ENCODE peak calls at places on chromosomes 11 and 22, in nine cellular contexts. I, Z, S, J, O, C, F, A and T are unnamed samples.

GRCh38 chr11:20163778-20164133 is 3.5 kb upstream of the DBX1 start:
- DNase-seq in F (peak; percentile 9), C (no peak), Z (no peak), J (no peak), S (no peak), I (no peak), A (no peak), O (no peak), T (no peak)

GRCh38 chr11:31821235-31821764 is 10.2 kb upstream of the PAX6 start:
- DNase-seq in C (no peak), F (no peak), I (no peak), Z (no peak), A (no peak), S (no peak), J (no peak), O (no peak), T (no peak)

GRCh38 chr22:43273902-43274484 is 69.2 kb downstream of the SCUBE1 start:
- DNase-seq in O (peak; percentile 46), C (peak; percentile 52), A (no peak), J (peak; percentile 70), Z (peak; percentile 77), F (peak; percentile 75), S (no peak), I (peak; percentile 70), T (peak; percentile 67)

GRCh38 chr11:118215262-118215661 is 9.5 kb downstream of the JAML start:
- DNase-seq in J (no peak), S (no peak), Z (no peak), C (no peak), A (no peak), F (no peak), I (no peak), O (no peak), T (no peak)

GRCh38 chr22:49487950-49488349 is 339.7 kb downstream of the BRD1 start:
- DNase-seq in I (peak; percentile 71), F (no peak), O (no peak), Z (no peak), C (no peak), S (no peak), A (no peak), J (no peak), T (no peak)

GRCh38 chr11:60378359-60378758 is at the start of gene MS4A7:
- DNase-seq in J (peak; percentile 46), O (no peak), Z (no peak), I (no peak), A (peak; percentile 68), C (no peak), S (peak; percentile 31), F (no peak), T (peak; percentile 24)

GRCh38 chr11:223921-224320 is 12.2 kb downstream of the SIRT3 start:
- DNase-seq in Z (no peak), S (no peak), A (no peak), C (no peak), F (no peak), I (no peak), O (no peak), J (no peak), T (no peak)

GRCh38 chr22:25714070-25714469 is 27.9 kb upstream of the MYO18B start:
- DNase-seq in C (no peak), Z (no peak), F (no peak), A (no peak), O (no peak), S (no peak), J (no peak), I (no peak), T (no peak)

GRCh38 chr11:66933508-66933907 is 24.7 kb downstream of the PC start:
- DNase-seq in C (no peak), F (no peak), S (no peak), I (no peak), A (no peak), J (no peak), O (no peak), Z (peak; percentile 72), T (no peak)

GRCh38 chr11:72652871-72653615 is 21.2 kb downstream of the PDE2A start:
- DNase-seq in I (peak; percentile 78), F (peak; percentile 28), A (no peak), C (peak; percentile 27), Z (no peak), S (no peak), O (no peak), J (no peak), T (peak; percentile 17)

GRCh38 chr11:26510756-26511155 is 61.3 kb downstream of the MUC15 start:
- DNase-seq in Z (no peak), C (no peak), S (no peak), A (no peak), O (no peak), J (no peak), I (no peak), F (no peak), T (no peak)

GRCh38 chr22:44393066-44393465 is 80.3 kb upstream of the SHISAL1 start:
- DNase-seq in I (peak; percentile 4), A (peak; percentile 39), S (peak; percentile 6), J (no peak), O (no peak), F (no peak), Z (no peak), C (no peak), T (no peak)

GRCh38 chr11:121479839-121480238 is 27.1 kb upstream of the SORL1-AS1 start:
- DNase-seq in S (no peak), A (no peak), I (peak; percentile 39), J (no peak), Z (no peak), F (peak; percentile 24), O (no peak), C (no peak), T (no peak)
- TF ChIP-seq CTCF in S (no peak), A (no peak), I (no peak), J (no peak), Z (no peak), F (no peak), O (no peak), C (no peak), T (no peak)

DNA sequence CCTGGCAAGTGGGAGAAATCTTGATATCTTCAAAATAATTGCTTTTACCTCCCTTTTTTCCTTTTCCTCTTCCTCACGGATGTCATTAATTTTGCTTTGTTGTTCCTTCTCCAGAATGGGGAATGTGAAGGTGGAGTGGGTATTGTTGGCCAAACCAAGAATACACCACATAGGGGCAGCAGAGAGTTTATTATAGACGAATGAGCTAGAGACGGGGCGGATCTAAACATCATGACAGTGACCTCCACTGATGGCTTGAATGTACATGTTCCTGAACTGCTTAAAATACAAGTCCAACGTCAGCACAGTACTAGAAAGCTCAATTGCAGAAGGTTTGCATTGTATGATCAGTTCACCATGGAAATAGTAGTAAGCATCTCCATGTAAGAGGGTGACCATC is 122.3 kb upstream of the SNX19 start:
- DNase-seq in J (no peak), Z (peak; percentile 56), O (no peak), A (no peak), S (no peak), I (no peak), C (no peak), F (peak; percentile 18), T (no peak)
- TF ChIP-seq CTCF in J (peak; percentile 23), Z (peak; percentile 9), O (peak; percentile 25), A (no peak), S (peak; percentile 27), I (no peak), C (peak; percentile 51), F (peak; percentile 33), T (no peak)

GRCh38 chr11:113906038-113906437 is 1.4 kb downstream of the HTR3B start:
- DNase-seq in J (no peak), Z (peak; percentile 26), F (peak; percentile 65), I (peak; percentile 42), A (no peak), S (no peak), C (no peak), O (peak; percentile 51), T (no peak)
- TF ChIP-seq CTCF in J (no peak), Z (no peak), F (peak; percentile 12), I (no peak), A (peak; percentile 21), S (peak; percentile 17), C (peak; percentile 49), O (peak; percentile 30), T (no peak)

GRCh38 chr11:125062931-125063428 is at the start of gene SLC37A2:
- DNase-seq in F (peak; percentile 83), S (peak; percentile 70), I (peak; percentile 73), A (peak; percentile 88), O (peak; percentile 54), J (peak; percentile 88), Z (peak; percentile 62), C (peak; percentile 46), T (peak; percentile 56)
- TF ChIP-seq CTCF in F (peak; percentile 18), S (peak; percentile 43), I (no peak), A (peak; percentile 33), O (peak; percentile 22), J (peak; percentile 40), Z (peak; percentile 15), C (peak; percentile 42), T (peak; percentile 11)